ENCODE peak calls at places on chromosomes 12 and 14, in ten cellular contexts. G, V, C, P, N, H, A, J, B and L are unnamed samples.

GRCh38 chr14:71165650-71166049 is 258.4 kb downstream of the PCNX1 start:
- DNase-seq in P (no peak), V (no peak), H (no peak), B (no peak), A (no peak), G (no peak), C (no peak), N (no peak), J (no peak), L (no peak)

GRCh38 chr12:104596128-104596799 is 139.5 kb downstream of the CHST11 start:
- DNase-seq in G (no peak), J (peak), N (no peak), A (no peak), B (no peak), V (no peak), C (no peak), H (no peak), P (no peak), L (no peak)

GRCh38 chr14:97185186-97185585 is 388.0 kb downstream of the VRK1 start:
- DNase-seq in G (no peak), H (no peak), J (peak), A (no peak), C (peak), P (peak), B (no peak), N (no peak), V (no peak), L (no peak)

GRCh38 chr12:26116829-26117228 is 8.0 kb downstream of the BHLHE41 start:
- DNase-seq in N (no peak), A (no peak), V (no peak), P (no peak), H (no peak), C (no peak), J (no peak), G (no peak), B (no peak), L (no peak)

GRCh38 chr14:28673056-28673455 is 93.5 kb upstream of the FOXG1 start:
- DNase-seq in P (no peak), N (no peak), G (no peak), B (no peak), H (no peak), V (no peak), J (peak), A (no peak), C (no peak), L (no peak)

GRCh38 chr14:64450255-64450654 is 15.0 kb upstream of the AKAP5 start:
- DNase-seq in H (no peak), A (no peak), C (no peak), P (no peak), J (no peak), G (no peak), B (no peak), N (no peak), V (no peak), L (no peak)

GRCh38 chr12:113142173-113142885 is 6.8 kb upstream of the RASAL1 start:
- DNase-seq in J (no peak), V (no peak), B (peak), A (peak), C (no peak), H (no peak), G (peak), P (no peak), N (peak), L (no peak)

GRCh38 chr12:54044425-54045093 is 9.1 kb upstream of the HOXC4 start:
- DNase-seq in H (no peak), A (no peak), N (no peak), B (no peak), J (no peak), V (no peak), G (no peak), P (no peak), C (no peak), L (no peak)

GRCh38 chr14:20418501-20418909 is 5.2 kb upstream of the TEP1 start:
- DNase-seq in H (no peak), P (no peak), G (no peak), A (no peak), V (no peak), J (no peak), N (no peak), C (no peak), B (no peak), L (no peak)

GRCh38 chr14:56297449-56297848 is 179.2 kb downstream of the PELI2 start:
- DNase-seq in B (no peak), C (no peak), A (no peak), P (no peak), V (no peak), N (no peak), H (no peak), G (no peak), J (no peak), L (no peak)

GRCh38 chr14:67395086-67395875 is 16.7 kb downstream of the PLEK2 start:
- DNase-seq in H (no peak), G (no peak), B (no peak), P (no peak), C (no peak), V (no peak), J (no peak), A (no peak), N (no peak), L (no peak)

GRCh38 chr12:6141048-6141447 is 16.6 kb upstream of the VWF start:
- DNase-seq in B (no peak), H (no peak), C (no peak), J (peak), P (no peak), N (no peak), A (peak), G (no peak), V (no peak), L (peak)

GRCh38 chr14:61615743-61616523 is 79.4 kb upstream of the HIF1A start:
- DNase-seq in P (no peak), B (no peak), N (peak), V (no peak), A (no peak), H (no peak), G (no peak), J (no peak), C (no peak), L (no peak)

GRCh38 chr14:69086537-69086936 is 66.4 kb downstream of the DCAF5 start:
- DNase-seq in G (no peak), B (no peak), J (no peak), H (no peak), C (no peak), N (no peak), V (no peak), A (no peak), P (no peak), L (no peak)

GRCh38 chr12:111322336-111323250 is 46.3 kb downstream of the PHETA1 start:
- DNase-seq in C (no peak), A (no peak), N (peak), H (no peak), G (no peak), J (no peak), B (peak), P (no peak), V (no peak), L (no peak)

GRCh38 chr12:113359133-113359938 is 949 bp downstream of the PLBD2 start:
- DNase-seq in P (no peak), G (no peak), C (no peak), V (no peak), A (peak), H (no peak), J (peak), B (no peak), N (peak), L (no peak)

GRCh38 chr12:23950011-23950774 is 723 bp upstream of the SOX5 start:
- DNase-seq in G (no peak), H (no peak), A (no peak), C (peak), N (peak), J (peak), P (peak), V (no peak), B (no peak), L (no peak)

GRCh38 chr12:111638576-111638975 is 39.5 kb upstream of the ATXN2 start:
- DNase-seq in C (no peak), J (no peak), A (no peak), G (no peak), P (no peak), V (no peak), B (no peak), N (no peak), H (no peak), L (no peak)

GRCh38 chr12:6996040-6996441 is 22.2 kb downstream of the LPCAT3 start:
- DNase-seq in P (peak), A (no peak), V (no peak), B (no peak), H (no peak), J (peak), G (no peak), N (no peak), C (no peak), L (no peak)

GRCh38 chr12:129911437-129912049 is 7.7 kb upstream of the TMEM132D start:
- DNase-seq in B (peak), V (no peak), A (peak), J (peak), C (peak), H (peak), G (peak), N (peak), P (peak), L (no peak)

GRCh38 chr14:99467338-99468075 is 13.2 kb downstream of the SETD3 start:
- DNase-seq in N (peak), P (no peak), B (no peak), J (no peak), V (no peak), A (no peak), H (no peak), C (no peak), G (no peak), L (no peak)